ENCODE peak calls at places on chromosomes 12 and 14, in eight cellular contexts. One of them, this sample, is unnamed.

GRCh38 chr14:33484264-33484663 is 466.6 kb downstream of the EGLN3 start:
- DNase-seq in cardiac muscle cell: peak
- DNase-seq in AG09309: no peak
- DNase-seq in astrocyte: peak
- DNase-seq in tibial artery: no peak
- DNase-seq in NB4: no peak
- DNase-seq in MM.1S: no peak
- DNase-seq in progenitor cell of endocrine pancreas: no peak
- DNase-seq in this sample: no peak

GRCh38 chr12:132492522-132492921 is 2.6 kb downstream of the FBRSL1 start:
- DNase-seq in tibial artery: no peak
- DNase-seq in astrocyte: no peak
- DNase-seq in NB4: no peak
- DNase-seq in progenitor cell of endocrine pancreas: no peak
- DNase-seq in cardiac muscle cell: no peak
- DNase-seq in MM.1S: no peak
- DNase-seq in AG09309: no peak
- DNase-seq in this sample: no peak

GRCh38 chr12:14373202-14373601 is 7.7 kb downstream of the ATF7IP start:
- DNase-seq in tibial artery: no peak
- DNase-seq in MM.1S: no peak
- DNase-seq in NB4: no peak
- DNase-seq in astrocyte: peak
- DNase-seq in progenitor cell of endocrine pancreas: no peak
- DNase-seq in cardiac muscle cell: no peak
- DNase-seq in AG09309: peak
- DNase-seq in this sample: no peak

GRCh38 chr12:50928392-50928791 is 24.0 kb upstream of the HIGD1C start:
- DNase-seq in AG09309: no peak
- DNase-seq in MM.1S: no peak
- DNase-seq in tibial artery: no peak
- DNase-seq in progenitor cell of endocrine pancreas: no peak
- DNase-seq in cardiac muscle cell: no peak
- DNase-seq in NB4: peak
- DNase-seq in astrocyte: no peak
- DNase-seq in this sample: no peak

GRCh38 chr12:52260351-52261210 is 13.9 kb upstream of the KRT86 start:
- DNase-seq in MM.1S: no peak
- DNase-seq in cardiac muscle cell: no peak
- DNase-seq in astrocyte: peak
- DNase-seq in tibial artery: no peak
- DNase-seq in AG09309: no peak
- DNase-seq in NB4: peak
- DNase-seq in progenitor cell of endocrine pancreas: no peak
- DNase-seq in this sample: no peak

GRCh38 chr14:32028599-32028998 is 48.5 kb upstream of the ARHGAP5 start:
- DNase-seq in cardiac muscle cell: no peak
- DNase-seq in AG09309: no peak
- DNase-seq in NB4: peak
- DNase-seq in tibial artery: no peak
- DNase-seq in MM.1S: no peak
- DNase-seq in progenitor cell of endocrine pancreas: no peak
- DNase-seq in astrocyte: no peak
- DNase-seq in this sample: no peak

GRCh38 chr12:95681210-95681765 is 109.3 kb downstream of the NTN4 start:
- DNase-seq in tibial artery: no peak
- DNase-seq in NB4: no peak
- DNase-seq in cardiac muscle cell: no peak
- DNase-seq in MM.1S: no peak
- DNase-seq in AG09309: peak
- DNase-seq in progenitor cell of endocrine pancreas: no peak
- DNase-seq in astrocyte: no peak
- DNase-seq in this sample: no peak

GRCh38 chr12:126807312-126807711 is 1459.7 kb upstream of the TMEM132C start:
- DNase-seq in astrocyte: no peak
- DNase-seq in MM.1S: no peak
- DNase-seq in progenitor cell of endocrine pancreas: no peak
- DNase-seq in NB4: no peak
- DNase-seq in AG09309: no peak
- DNase-seq in tibial artery: no peak
- DNase-seq in cardiac muscle cell: peak
- DNase-seq in this sample: no peak

GRCh38 chr12:93984005-93984404 is 164.4 kb upstream of the PLXNC1 start:
- DNase-seq in AG09309: no peak
- DNase-seq in progenitor cell of endocrine pancreas: no peak
- DNase-seq in cardiac muscle cell: no peak
- DNase-seq in MM.1S: no peak
- DNase-seq in astrocyte: no peak
- DNase-seq in NB4: no peak
- DNase-seq in tibial artery: no peak
- DNase-seq in this sample: no peak

GRCh38 chr14:73824116-73824515 is 27.5 kb upstream of the PTGR2 start:
- DNase-seq in tibial artery: no peak
- DNase-seq in NB4: no peak
- DNase-seq in astrocyte: no peak
- DNase-seq in AG09309: no peak
- DNase-seq in progenitor cell of endocrine pancreas: no peak
- DNase-seq in MM.1S: no peak
- DNase-seq in cardiac muscle cell: no peak
- DNase-seq in this sample: no peak

GRCh38 chr12:1796515-1797010 is 23.8 kb upstream of the LRTM2 start:
- DNase-seq in tibial artery: peak
- DNase-seq in astrocyte: no peak
- DNase-seq in cardiac muscle cell: no peak
- DNase-seq in NB4: peak
- DNase-seq in AG09309: no peak
- DNase-seq in progenitor cell of endocrine pancreas: no peak
- DNase-seq in MM.1S: peak
- DNase-seq in this sample: no peak

GRCh38 chr12:49672351-49673181 is 34.6 kb downstream of the FMNL3 start:
- DNase-seq in MM.1S: no peak
- DNase-seq in NB4: no peak
- DNase-seq in progenitor cell of endocrine pancreas: no peak
- DNase-seq in cardiac muscle cell: no peak
- DNase-seq in tibial artery: no peak
- DNase-seq in astrocyte: no peak
- DNase-seq in AG09309: no peak
- DNase-seq in this sample: no peak

GRCh38 chr14:104112609-104113571 is 25.5 kb upstream of the KIF26A start:
- DNase-seq in AG09309: no peak
- DNase-seq in MM.1S: no peak
- DNase-seq in astrocyte: no peak
- DNase-seq in progenitor cell of endocrine pancreas: no peak
- DNase-seq in cardiac muscle cell: no peak
- DNase-seq in NB4: no peak
- DNase-seq in tibial artery: peak
- DNase-seq in this sample: no peak

DNA sequence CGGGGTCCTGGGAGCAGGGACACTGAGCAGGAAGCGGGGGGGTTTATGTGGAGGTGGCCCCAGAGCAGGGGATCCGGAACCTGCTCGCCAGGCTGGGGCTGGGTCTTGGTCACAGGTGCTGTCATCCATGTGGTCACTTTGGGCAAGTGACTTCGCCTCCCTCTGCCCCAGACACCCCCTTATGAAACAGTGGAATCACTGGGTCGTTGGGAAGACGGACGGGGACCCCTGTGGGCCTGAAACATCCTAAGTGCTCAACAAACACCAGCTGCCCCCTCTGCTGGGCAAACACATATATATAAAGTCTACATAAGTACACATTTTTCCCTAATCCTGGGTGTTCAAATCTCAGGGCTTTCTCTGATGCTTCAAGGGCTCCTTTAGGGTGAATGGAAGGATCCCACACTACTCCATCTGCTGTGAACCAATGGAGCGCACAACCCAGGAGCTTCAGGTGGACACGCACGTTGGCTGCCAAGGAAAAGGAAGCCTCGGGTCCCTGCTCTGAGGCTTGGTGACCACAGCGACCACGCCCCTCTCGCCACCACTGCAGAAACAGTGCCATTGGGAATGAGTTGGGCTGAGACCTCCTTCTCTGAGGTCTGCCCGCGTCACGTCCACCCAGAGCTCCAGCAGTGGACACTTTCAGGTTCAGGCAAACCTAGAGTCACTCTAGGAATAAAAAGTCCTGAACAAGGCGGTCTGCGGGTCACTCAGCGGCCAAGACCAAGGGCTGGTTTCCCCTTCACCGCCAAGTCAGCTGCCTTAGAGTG is 54.6 kb downstream of the CDC42BPB start:
- DNase-seq in cardiac muscle cell: no peak
- DNase-seq in astrocyte: no peak
- DNase-seq in progenitor cell of endocrine pancreas: no peak
- DNase-seq in NB4: peak
- DNase-seq in AG09309: no peak
- DNase-seq in MM.1S: no peak
- DNase-seq in tibial artery: peak
- DNase-seq in this sample: no peak
- TF ChIP-seq CTCF in cardiac muscle cell: no peak
- TF ChIP-seq CTCF in astrocyte: no peak
- TF ChIP-seq CTCF in progenitor cell of endocrine pancreas: no peak
- TF ChIP-seq CTCF in NB4: no peak
- TF ChIP-seq CTCF in AG09309: no peak
- TF ChIP-seq CTCF in MM.1S: no peak
- TF ChIP-seq CTCF in tibial artery: no peak
- TF ChIP-seq CTCF in this sample: no peak

GRCh38 chr12:91109148-91109564 is 2.1 kb downstream of the LUM start:
- DNase-seq in progenitor cell of endocrine pancreas: peak
- DNase-seq in cardiac muscle cell: peak
- DNase-seq in AG09309: peak
- DNase-seq in tibial artery: peak
- DNase-seq in MM.1S: peak
- DNase-seq in astrocyte: peak
- DNase-seq in NB4: peak
- DNase-seq in this sample: peak
- TF ChIP-seq CTCF in progenitor cell of endocrine pancreas: peak
- TF ChIP-seq CTCF in cardiac muscle cell: peak
- TF ChIP-seq CTCF in AG09309: peak
- TF ChIP-seq CTCF in tibial artery: peak
- TF ChIP-seq CTCF in MM.1S: peak
- TF ChIP-seq CTCF in astrocyte: peak
- TF ChIP-seq CTCF in NB4: peak
- TF ChIP-seq CTCF in this sample: peak

GRCh38 chr12:29662737-29663323 is 120.9 kb downstream of the TMTC1 start:
- DNase-seq in tibial artery: no peak
- DNase-seq in MM.1S: no peak
- DNase-seq in AG09309: no peak
- DNase-seq in progenitor cell of endocrine pancreas: no peak
- DNase-seq in astrocyte: no peak
- DNase-seq in NB4: no peak
- DNase-seq in cardiac muscle cell: peak
- DNase-seq in this sample: no peak
- TF ChIP-seq CTCF in tibial artery: no peak
- TF ChIP-seq CTCF in MM.1S: no peak
- TF ChIP-seq CTCF in AG09309: no peak
- TF ChIP-seq CTCF in progenitor cell of endocrine pancreas: no peak
- TF ChIP-seq CTCF in astrocyte: no peak
- TF ChIP-seq CTCF in NB4: no peak
- TF ChIP-seq CTCF in cardiac muscle cell: no peak
- TF ChIP-seq CTCF in this sample: no peak

DNA sequence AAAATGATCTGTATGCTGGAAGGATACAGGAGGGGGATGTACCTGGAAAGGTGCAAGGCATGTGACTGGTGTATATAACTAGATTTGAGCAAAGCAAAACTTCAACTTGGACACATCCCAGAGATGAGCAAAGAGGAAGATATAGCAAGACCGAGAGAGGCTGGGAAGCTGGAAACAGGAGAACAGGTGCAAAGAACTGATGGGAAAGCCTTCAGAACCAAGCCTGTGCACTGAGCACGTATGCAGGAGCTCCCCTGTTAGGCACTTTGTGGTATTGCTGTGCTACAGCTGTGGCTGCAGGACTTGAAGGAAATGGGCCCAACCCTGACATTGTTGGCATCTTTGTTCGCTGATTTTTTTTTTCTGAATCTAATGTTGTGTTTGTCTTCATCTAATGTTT is 120.7 kb upstream of the PWP1 start:
- DNase-seq in AG09309: no peak
- DNase-seq in cardiac muscle cell: peak
- DNase-seq in progenitor cell of endocrine pancreas: no peak
- DNase-seq in NB4: peak
- DNase-seq in MM.1S: peak
- DNase-seq in astrocyte: no peak
- DNase-seq in tibial artery: no peak
- DNase-seq in this sample: no peak
- TF ChIP-seq CTCF in AG09309: peak
- TF ChIP-seq CTCF in cardiac muscle cell: no peak
- TF ChIP-seq CTCF in progenitor cell of endocrine pancreas: peak
- TF ChIP-seq CTCF in NB4: peak
- TF ChIP-seq CTCF in MM.1S: peak
- TF ChIP-seq CTCF in astrocyte: peak
- TF ChIP-seq CTCF in tibial artery: no peak
- TF ChIP-seq CTCF in this sample: peak

DNA sequence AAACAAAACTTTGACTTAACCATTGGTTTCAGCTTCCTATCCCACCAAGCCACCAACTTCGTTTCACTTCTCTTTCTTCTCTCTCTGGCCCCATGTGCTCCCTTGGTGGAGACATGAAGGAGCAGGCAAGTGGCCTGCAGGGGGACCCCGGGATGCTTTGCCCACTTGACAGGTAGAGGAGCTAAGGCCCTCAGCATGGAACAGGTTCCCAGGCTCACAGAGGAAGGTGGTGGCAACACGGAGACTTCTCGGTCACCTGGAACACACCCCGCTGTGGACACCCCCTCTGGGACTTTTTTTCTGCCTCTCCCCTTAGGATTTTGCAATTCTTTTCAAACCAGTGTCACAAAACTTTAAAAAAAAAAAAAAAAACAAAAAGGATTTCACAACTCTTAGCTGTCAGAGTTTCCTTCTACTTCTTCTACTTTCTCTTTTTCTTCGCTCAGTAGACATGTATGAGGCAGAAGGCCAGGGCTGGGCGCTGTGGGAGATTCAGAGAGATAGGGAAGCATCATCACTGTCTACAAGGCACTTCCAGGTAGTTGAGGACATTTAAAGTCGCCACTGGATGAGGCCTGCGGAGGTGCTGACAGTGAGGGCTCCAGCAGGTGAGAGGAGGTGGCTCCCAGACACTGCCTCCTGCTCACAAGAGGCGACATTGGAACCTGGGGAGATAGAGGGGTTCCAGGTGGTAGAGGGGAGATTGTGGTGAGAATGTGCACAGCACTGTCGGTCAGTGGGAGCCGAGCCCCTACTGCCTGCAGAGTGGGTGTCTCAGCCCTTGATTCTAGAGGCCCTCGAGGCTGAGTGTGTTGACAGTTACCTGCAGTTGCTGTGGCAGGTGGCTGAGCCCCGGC is 119.6 kb downstream of the GCH1 start:
- DNase-seq in cardiac muscle cell: no peak
- DNase-seq in astrocyte: no peak
- DNase-seq in progenitor cell of endocrine pancreas: no peak
- DNase-seq in MM.1S: peak
- DNase-seq in AG09309: no peak
- DNase-seq in tibial artery: no peak
- DNase-seq in NB4: peak
- DNase-seq in this sample: no peak
- TF ChIP-seq CTCF in cardiac muscle cell: peak
- TF ChIP-seq CTCF in astrocyte: no peak
- TF ChIP-seq CTCF in progenitor cell of endocrine pancreas: peak
- TF ChIP-seq CTCF in MM.1S: peak
- TF ChIP-seq CTCF in AG09309: no peak
- TF ChIP-seq CTCF in tibial artery: no peak
- TF ChIP-seq CTCF in NB4: peak
- TF ChIP-seq CTCF in this sample: peak

GRCh38 chr12:4791497-4791896 is 71.3 kb downstream of the GALNT8 start:
- DNase-seq in cardiac muscle cell: no peak
- DNase-seq in astrocyte: no peak
- DNase-seq in tibial artery: no peak
- DNase-seq in AG09309: no peak
- DNase-seq in NB4: no peak
- DNase-seq in MM.1S: no peak
- DNase-seq in progenitor cell of endocrine pancreas: no peak
- DNase-seq in this sample: no peak
- TF ChIP-seq CTCF in cardiac muscle cell: no peak
- TF ChIP-seq CTCF in astrocyte: no peak
- TF ChIP-seq CTCF in tibial artery: no peak
- TF ChIP-seq CTCF in AG09309: no peak
- TF ChIP-seq CTCF in NB4: no peak
- TF ChIP-seq CTCF in MM.1S: no peak
- TF ChIP-seq CTCF in progenitor cell of endocrine pancreas: no peak
- TF ChIP-seq CTCF in this sample: no peak